ENCODE peak calls at places on chromosomes 13 and 19, in six cellular contexts. X is kidney glomerular epithelial cell; R is breast epithelium; E is NCI-H1694; K is stimulated activated CD8-positive, alpha-beta memory T cell treated with anti-CD3 and anti-CD28 coated beads, Interleukin-4, amount 100 ng/mL, for 48 hours; B is activated gamma-delta T cell treated with Interleukin-2 at 50 U/mL for 16 hours. F is an unnamed sample.

GRCh38 chr13:41352935-41353801 is 42.1 kb downstream of the NAA16 start:
- DNase-seq in K (peak; percentile 57), X (peak; percentile 45), B (peak; percentile 47), R (no peak), E (no peak), F (peak; percentile 25)

GRCh38 chr19:6828698-6829633 is 56.5 kb downstream of the VAV1 start:
- DNase-seq in K (peak; percentile 78), X (no peak), R (no peak), E (no peak), B (no peak), F (no peak)

GRCh38 chr19:18122860-18123795 is 25.6 kb downstream of the MAST3 start:
- DNase-seq in R (no peak), B (no peak), K (no peak), X (no peak), E (no peak), F (no peak)

GRCh38 chr13:36038785-36039415 is 92.3 kb downstream of the DCLK1 start:
- DNase-seq in R (no peak), E (no peak), X (no peak), B (no peak), K (no peak), F (no peak)

GRCh38 chr19:49856574-49857021 is 5.6 kb downstream of the PTOV1 start:
- DNase-seq in X (no peak), R (no peak), B (no peak), E (no peak), K (no peak), F (no peak)

GRCh38 chr13:110702591-110703526 is 3.1 kb downstream of the CARS2 start:
- DNase-seq in K (no peak), R (no peak), X (no peak), E (no peak), B (no peak), F (no peak)

GRCh38 chr13:46622918-46623256 is 69.9 kb downstream of the LRCH1 start:
- DNase-seq in X (no peak), E (peak; percentile 97), R (peak; percentile 39), K (no peak), B (no peak), F (peak; percentile 39)

GRCh38 chr13:114264886-114265611 is 16.4 kb upstream of the UPF3A start:
- DNase-seq in K (no peak), B (no peak), X (peak; percentile 24), E (no peak), R (no peak), F (no peak)

GRCh38 chr13:20997301-20998061 is 63.9 kb downstream of the LATS2 start:
- DNase-seq in X (peak; percentile 56), E (no peak), R (no peak), K (no peak), B (no peak), F (no peak)

GRCh38 chr19:36215276-36216171 is 618 bp downstream of the ZNF146 start:
- DNase-seq in B (no peak), R (no peak), X (peak; percentile 48), K (peak; percentile 57), E (no peak), F (peak; percentile 47)

GRCh38 chr19:39679056-39679790 is 23.5 kb downstream of the LGALS16 start:
- DNase-seq in K (peak; percentile 68), X (no peak), R (no peak), E (no peak), B (no peak), F (no peak)

F was measured in DMS79 treated with DMSO at 0.1 percent for 48 hours.